ENCODE peak calls at places on chromosomes 4 and X, in four cellular contexts. D, W, H and L are unnamed samples.

GRCh38 chr4:1578968-1579833 is 104.9 kb downstream of the FAM53A start:
- DNase-seq in D (peak; percentile 78), W (peak; percentile 78), H (no peak), L (peak; percentile 73)

GRCh38 chrX:148080593-148080992 is 99.5 kb downstream of the FMR1NB start:
- DNase-seq in D (no peak), W (no peak), H (no peak), L (no peak)

GRCh38 chr4:22532896-22533295 is 17.0 kb upstream of the ADGRA3 start:
- DNase-seq in D (no peak), W (no peak), H (no peak), L (no peak)

GRCh38 chr4:127196656-127197352 is 436.0 kb upstream of the INTU start:
- DNase-seq in D (no peak), W (no peak), H (no peak), L (no peak)

GRCh38 chr4:27001398-27002164 is 140.9 kb downstream of the STIM2 start:
- DNase-seq in D (peak; percentile 24), W (no peak), H (no peak), L (no peak)

GRCh38 chr4:153486281-153487151 is 20.4 kb downstream of the TMEM131L start:
- DNase-seq in D (peak; percentile 35), W (no peak), H (peak; percentile 72), L (no peak)

GRCh38 chr4:139700568-139700967 is 34.9 kb downstream of the MGST2 start:
- DNase-seq in D (no peak), W (no peak), H (no peak), L (no peak)

GRCh38 chr4:54585321-54586000 is 72.3 kb upstream of the KIT start:
- DNase-seq in D (no peak), W (peak; percentile 79), H (no peak), L (no peak)

GRCh38 chr4:70715097-70715496 is 6.7 kb upstream of the RUFY3 start:
- DNase-seq in D (no peak), W (no peak), H (no peak), L (no peak)

GRCh38 chr4:88759039-88759631 is 61.5 kb upstream of the NAP1L5 start:
- DNase-seq in D (peak; percentile 26), W (peak; percentile 50), H (peak; percentile 55), L (no peak)

GRCh38 chr4:111689214-111689613 is 456.0 kb upstream of the FAM241A start:
- DNase-seq in D (no peak), W (no peak), H (no peak), L (no peak)

GRCh38 chr4:175758050-175758449 is 54.0 kb downstream of the GPM6A start:
- DNase-seq in D (no peak), W (no peak), H (no peak), L (no peak)

GRCh38 chr4:153142700-153143438 is 61.4 kb upstream of the TRIM2 start:
- DNase-seq in D (peak; percentile 73), W (peak; percentile 68), H (peak; percentile 63), L (peak; percentile 77)

GRCh38 chr4:121998024-121998423 is 46.2 kb upstream of the TRPC3 start:
- DNase-seq in D (peak; percentile 31), W (no peak), H (no peak), L (no peak)

GRCh38 chrX:121755541-121755940 is 708.1 kb downstream of the GLUD2 start:
- DNase-seq in D (no peak), W (peak; percentile 2), H (no peak), L (no peak)

GRCh38 chr4:53937918-53938317 is 126.5 kb downstream of the CHIC2 start:
- DNase-seq in D (no peak), W (peak; percentile 10), H (no peak), L (no peak)

GRCh38 chrX:68699960-68700746 is 52.7 kb downstream of the STARD8 start:
- DNase-seq in D (no peak), W (peak; percentile 76), H (no peak), L (no peak)

GRCh38 chrX:133482345-133483041 is 67.2 kb upstream of the GPC4 start:
- DNase-seq in D (no peak), W (no peak), H (no peak), L (no peak)

GRCh38 chrX:19543951-19544359 is 28.6 kb upstream of the MAP3K15 start:
- DNase-seq in D (no peak), W (no peak), H (no peak), L (no peak)

GRCh38 chr4:181475781-181476180 is 767.4 kb upstream of the TENM3 start:
- DNase-seq in D (peak; percentile 39), W (no peak), H (no peak), L (peak; percentile 12)

GRCh38 chr4:86670739-86671138 is 76.6 kb downstream of the PTPN13 start:
- DNase-seq in D (no peak), W (no peak), H (no peak), L (no peak)

GRCh38 chr4:96952610-96953009 is 1112.7 kb downstream of the PDHA2 start:
- DNase-seq in D (no peak), W (no peak), H (no peak), L (no peak)

GRCh38 chr4:138398297-138398696 is 156.1 kb upstream of the SLC7A11 start:
- DNase-seq in D (no peak), W (no peak), H (peak; percentile 49), L (no peak)

GRCh38 chrX:72313757-72314156 is 8.0 kb upstream of the CITED1 start:
- DNase-seq in D (no peak), W (no peak), H (no peak), L (no peak)

GRCh38 chrX:150257348-150258175 is 105.6 kb upstream of the MAMLD1 start:
- DNase-seq in D (peak; percentile 10), W (no peak), H (no peak), L (no peak)

GRCh38 chrX:133151320-133151719 is 54.4 kb upstream of the USP26 start:
- DNase-seq in D (no peak), W (no peak), H (peak; percentile 8), L (no peak)

GRCh38 chr4:165986956-165987698 is 114.1 kb downstream of the TLL1 start:
- DNase-seq in D (no peak), W (no peak), H (no peak), L (no peak)

DNA sequence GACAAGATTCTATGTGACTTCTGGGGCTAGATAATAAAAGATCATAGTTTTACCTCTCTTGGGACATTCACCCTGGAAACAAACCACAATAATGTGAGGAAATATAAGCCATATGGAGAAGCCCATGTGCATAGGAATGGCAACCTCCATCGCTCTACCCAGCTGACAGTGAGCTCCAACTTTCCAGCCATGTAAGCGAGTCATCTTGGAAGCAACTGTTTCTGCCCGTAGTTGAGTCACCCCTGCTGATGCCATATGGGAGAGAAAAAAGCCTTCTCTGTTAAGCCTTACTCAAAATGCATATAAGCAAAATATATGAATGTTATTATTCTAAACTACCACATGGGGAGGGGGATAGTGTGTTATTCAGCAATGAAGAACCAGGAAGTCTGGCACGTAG is 31.4 kb upstream of the RELL1 start:
- DNase-seq in D (no peak), W (no peak), H (no peak), L (no peak)
- TF ChIP-seq ELF4 in D (no peak), W (no peak), H (no peak), L (no peak)

DNA sequence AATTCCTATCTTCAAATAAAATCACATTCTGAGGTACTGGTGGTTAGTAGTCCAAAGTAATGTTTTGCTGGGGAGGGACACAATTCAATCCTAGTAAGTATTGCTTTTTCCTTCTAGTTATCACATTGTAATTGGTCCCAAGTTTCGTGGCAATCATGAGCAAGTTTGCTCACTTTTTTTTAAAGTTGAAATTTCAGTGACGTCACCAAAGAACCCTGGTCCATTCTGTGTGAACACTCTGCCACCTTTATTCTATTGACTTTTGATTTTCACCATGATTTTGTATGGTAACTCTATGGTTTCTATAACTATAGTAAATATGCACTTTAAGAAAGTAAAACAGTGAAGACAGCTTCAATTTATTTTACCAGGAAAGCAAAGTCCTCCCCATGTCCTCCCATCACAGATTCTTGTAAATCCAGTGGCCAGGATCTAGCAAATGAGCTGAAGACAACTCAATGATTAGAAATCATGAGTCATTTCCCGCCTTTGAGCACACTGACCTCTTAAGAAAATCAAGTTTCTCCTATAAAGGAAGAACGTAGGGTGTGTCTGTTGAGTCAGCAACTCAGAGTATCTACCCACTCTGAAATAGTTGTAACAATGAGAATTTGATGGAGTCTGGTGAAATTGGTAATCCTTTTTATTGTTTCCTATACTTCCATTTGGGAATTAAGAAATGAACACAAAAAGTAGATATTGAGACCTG is 1306.6 kb upstream of the PABPC4L start:
- DNase-seq in D (no peak), W (no peak), H (no peak), L (no peak)
- TF ChIP-seq ELF4 in D (no peak), W (no peak), H (no peak), L (no peak)

GRCh38 chr4:123672987-123673386 is 276.4 kb downstream of the SPRY1 start:
- DNase-seq in D (no peak), W (no peak), H (no peak), L (no peak)
- TF ChIP-seq ELF4 in D (no peak), W (no peak), H (no peak), L (no peak)

GRCh38 chrX:9873952-9874351 is 87.7 kb downstream of the SHROOM2 start:
- DNase-seq in D (peak; percentile 32), W (peak; percentile 35), H (peak; percentile 24), L (peak; percentile 24)
- TF ChIP-seq ELF4 in D (no peak), W (no peak), H (no peak), L (no peak)

DNA sequence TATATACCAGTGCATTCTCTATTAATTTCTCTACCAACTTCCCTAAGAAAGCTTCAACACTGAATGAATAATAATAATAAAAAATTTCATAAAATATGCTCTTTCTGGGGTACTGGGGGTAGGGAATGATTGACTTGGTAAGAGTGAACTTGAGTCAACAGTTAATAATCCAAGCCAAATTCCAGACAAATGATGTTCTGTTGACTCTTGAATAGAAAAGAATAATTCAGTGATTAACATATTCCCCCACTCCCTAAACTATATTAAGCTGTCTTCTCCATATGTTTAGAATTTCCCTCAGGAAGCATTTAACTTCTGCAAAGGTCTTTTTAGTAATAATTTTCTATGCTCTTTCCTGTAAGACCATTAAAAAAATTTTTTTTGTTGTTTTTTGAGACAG is 12.3 kb downstream of the PGRMC2 start:
- DNase-seq in D (no peak), W (no peak), H (no peak), L (no peak)
- TF ChIP-seq ELF4 in D (no peak), W (no peak), H (no peak), L (no peak)

GRCh38 chr4:66662620-66663019 is 882.7 kb downstream of the CENPC start:
- DNase-seq in D (no peak), W (no peak), H (no peak), L (no peak)

GRCh38 chr4:66667249-66667648 is 878.1 kb downstream of the CENPC start:
- DNase-seq in D (no peak), W (no peak), H (no peak), L (no peak)
- TF ChIP-seq ELF4 in D (no peak), W (no peak), H (no peak), L (no peak)